ENCODE peak calls at places on chromosome 2, in nine cellular contexts. Y, M, D, R, L, C, S, U and B are unnamed samples.

GRCh38 chr2:2840101-2840531 is 509.0 kb upstream of the MYT1L start:
- DNase-seq in Y (no peak), M (no peak), D (no peak), R (peak), L (no peak), C (no peak), S (peak), U (no peak), B (peak)

GRCh38 chr2:20617892-20618467 is 32.9 kb downstream of the HS1BP3 start:
- DNase-seq in Y (peak), M (no peak), D (no peak), R (peak), L (no peak), C (peak), S (peak), U (peak), B (peak)

GRCh38 chr2:168255866-168256265 is 8.5 kb upstream of the STK39 start:
- DNase-seq in Y (no peak), M (no peak), D (no peak), R (no peak), L (no peak), C (no peak), S (no peak), U (no peak), B (no peak)

GRCh38 chr2:85972355-85972754 is 83.6 kb upstream of the ST3GAL5 start:
- DNase-seq in Y (no peak), M (no peak), D (no peak), R (no peak), L (no peak), C (no peak), S (no peak), U (no peak), B (no peak)

GRCh38 chr2:120631241-120631640 is 104.4 kb upstream of the GLI2 start:
- DNase-seq in Y (no peak), M (no peak), D (no peak), R (peak), L (no peak), C (no peak), S (no peak), U (no peak), B (no peak)

GRCh38 chr2:180495606-180496005 is 484.8 kb upstream of the UBE2E3 start:
- DNase-seq in Y (no peak), M (no peak), D (no peak), R (no peak), L (no peak), C (no peak), S (no peak), U (no peak), B (no peak)

GRCh38 chr2:12861344-12861942 is 144.7 kb downstream of the TRIB2 start:
- DNase-seq in Y (no peak), M (no peak), D (no peak), R (no peak), L (no peak), C (no peak), S (no peak), U (no peak), B (no peak)

GRCh38 chr2:236180831-236181453 is 12.8 kb upstream of the GBX2 start:
- DNase-seq in Y (no peak), M (peak), D (no peak), R (peak), L (no peak), C (peak), S (no peak), U (no peak), B (no peak)

GRCh38 chr2:63424329-63425078 is 163.8 kb downstream of the WDPCP start:
- DNase-seq in Y (peak), M (peak), D (no peak), R (no peak), L (peak), C (no peak), S (no peak), U (no peak), B (no peak)

GRCh38 chr2:205058409-205058808 is 513.1 kb downstream of the PARD3B start:
- DNase-seq in Y (no peak), M (no peak), D (no peak), R (no peak), L (no peak), C (no peak), S (no peak), U (no peak), B (no peak)

GRCh38 chr2:230319211-230319862 is 7.7 kb upstream of the SP140L start:
- DNase-seq in Y (no peak), M (peak), D (peak), R (no peak), L (peak), C (no peak), S (no peak), U (no peak), B (no peak)

GRCh38 chr2:164617466-164617865 is 3.8 kb downstream of the GRB14 start:
- DNase-seq in Y (no peak), M (no peak), D (no peak), R (no peak), L (no peak), C (no peak), S (no peak), U (no peak), B (no peak)